ENCODE peak calls at places on chromosomes 5 and 9, in seven cellular contexts. V, E, H, R, W, Y and N are unnamed samples.

GRCh38 chr5:134136771-134137170 is 22.3 kb downstream of the TCF7 start:
- DNase-seq in V (peak; percentile 3), R (no peak), Y (no peak), E (peak; percentile 50), H (no peak), W (no peak), N (no peak)

GRCh38 chr5:65802820-65803219 is 80.8 kb downstream of the NLN start:
- DNase-seq in V (no peak), E (no peak), H (no peak), Y (no peak), W (no peak), R (no peak), N (no peak)

GRCh38 chr9:29806941-29807625 is 2233.8 kb upstream of the C9orf72 start:
- DNase-seq in E (no peak), W (no peak), Y (no peak), H (no peak), R (no peak), V (no peak), N (peak; percentile 90)

GRCh38 chr5:135977375-135977928 is 22.7 kb upstream of the LECT2 start:
- DNase-seq in Y (peak; percentile 47), H (peak; percentile 73), V (peak; percentile 34), R (no peak), E (peak; percentile 81), W (peak; percentile 77), N (peak; percentile 71)

GRCh38 chr5:90227688-90228087 is 181.9 kb downstream of the CETN3 start:
- DNase-seq in R (no peak), E (no peak), H (no peak), Y (no peak), W (no peak), V (no peak), N (no peak)

GRCh38 chr9:12702160-12702758 is 9.1 kb downstream of the TYRP1 start:
- DNase-seq in V (peak; percentile 61), R (peak; percentile 35), H (peak; percentile 56), W (peak; percentile 80), Y (peak; percentile 87), E (peak; percentile 69), N (peak; percentile 57)

GRCh38 chr9:126363847-126364671 is 37.4 kb downstream of the MVB12B start:
- DNase-seq in H (no peak), V (no peak), Y (peak; percentile 33), R (no peak), W (no peak), E (no peak), N (peak; percentile 96)

GRCh38 chr9:118578467-118578866 is 790.8 kb downstream of the BRINP1 start:
- DNase-seq in W (peak; percentile 77), Y (peak; percentile 7), V (no peak), H (no peak), E (no peak), R (no peak), N (peak; percentile 77)

GRCh38 chr5:18764161-18764560 is 1129.9 kb downstream of the TAF11L14 start:
- DNase-seq in V (no peak), R (no peak), H (no peak), W (no peak), Y (no peak), E (no peak), N (peak; percentile 65)

GRCh38 chr9:136352682-136353081 is 10.9 kb downstream of the DNLZ start:
- DNase-seq in V (no peak), H (no peak), E (no peak), W (no peak), Y (no peak), R (no peak), N (no peak)

GRCh38 chr5:136011427-136012001 is 17.3 kb upstream of the TGFBI start:
- DNase-seq in Y (peak; percentile 80), V (no peak), E (no peak), R (no peak), W (peak; percentile 86), H (peak; percentile 16), N (peak; percentile 94)

GRCh38 chr5:68419637-68420452 is 204.3 kb downstream of the PIK3R1 start:
- DNase-seq in Y (peak; percentile 66), R (peak; percentile 26), W (peak; percentile 28), V (no peak), E (no peak), H (no peak), N (no peak)

GRCh38 chr5:120512068-120512467 is 48.0 kb downstream of the PRR16 start:
- DNase-seq in E (no peak), H (no peak), W (no peak), R (no peak), Y (no peak), V (no peak), N (no peak)

GRCh38 chr5:180348316-180348715 is 4.8 kb downstream of the GFPT2 start:
- DNase-seq in H (no peak), R (no peak), E (no peak), W (no peak), Y (no peak), V (no peak), N (no peak)

GRCh38 chr5:74851684-74852353 is 14.4 kb downstream of the FAM169A start:
- DNase-seq in V (no peak), H (no peak), Y (peak; percentile 55), R (no peak), E (no peak), W (peak; percentile 61), N (peak; percentile 50)

GRCh38 chr5:64746446-64746845 is 22.0 kb downstream of the SREK1IP1 start:
- DNase-seq in R (no peak), Y (no peak), W (peak; percentile 1), V (no peak), E (no peak), H (no peak), N (peak; percentile 31)

GRCh38 chr5:145471831-145472616 is 363.1 kb downstream of the PRELID2 start:
- DNase-seq in E (no peak), W (peak; percentile 14), H (no peak), R (no peak), V (no peak), Y (no peak), N (peak; percentile 78)
- H3K4me3 ChIP-seq in E (no peak overlapping the region), W (no peak overlapping the region), H (no peak overlapping the region), R (no peak overlapping the region), V (no peak overlapping the region), Y (no peak overlapping the region), N (no peak overlapping the region)

GRCh38 chr5:155594270-155594669 is 580.7 kb downstream of the KIF4B start:
- DNase-seq in R (no peak), V (no peak), W (no peak), Y (no peak), H (no peak), E (no peak), N (no peak)
- TF ChIP-seq CTCF in R (no peak), V (no peak), W (no peak), Y (no peak), H (no peak), E (no peak), N (no peak)

DNA sequence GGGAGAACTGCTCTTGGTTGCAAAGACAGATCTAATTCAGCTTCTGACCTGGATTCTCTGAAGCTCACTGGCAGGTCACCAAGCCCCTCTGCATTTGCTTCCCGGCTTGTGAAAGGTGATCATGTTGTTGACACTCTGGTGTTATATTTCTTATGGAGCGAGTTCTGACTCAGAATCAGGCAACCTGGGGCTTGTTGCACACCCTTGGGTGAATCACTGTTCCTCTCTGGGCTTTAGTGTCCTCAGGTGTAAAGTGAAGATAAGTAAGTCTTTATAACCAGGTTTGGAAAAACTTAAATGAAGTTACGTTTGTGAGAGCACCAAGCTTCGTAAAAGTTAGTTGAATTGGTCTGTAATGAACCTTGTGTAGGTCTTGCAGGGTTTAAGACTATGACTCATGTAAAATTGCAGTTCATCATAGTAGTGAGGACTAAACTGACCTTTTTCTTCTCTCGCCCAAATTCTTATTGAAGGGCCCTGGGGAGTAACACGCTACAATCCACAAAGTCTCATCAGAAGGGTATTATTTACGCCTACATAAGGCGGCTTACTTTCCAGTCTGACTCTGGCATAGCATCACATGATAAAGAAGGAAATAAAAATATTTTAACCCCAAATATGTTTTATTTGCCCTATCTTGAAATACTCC is 218.7 kb downstream of the TMEM38B start:
- DNase-seq in R (no peak), H (peak; percentile 53), Y (no peak), E (no peak), V (no peak), W (no peak), N (peak; percentile 97)
- H3K4me3 ChIP-seq in R (no peak overlapping the region), H (no peak overlapping the region), Y (no peak overlapping the region), E (no peak overlapping the region), V (no peak overlapping the region), W (no peak overlapping the region), N (no peak overlapping the region)

DNA sequence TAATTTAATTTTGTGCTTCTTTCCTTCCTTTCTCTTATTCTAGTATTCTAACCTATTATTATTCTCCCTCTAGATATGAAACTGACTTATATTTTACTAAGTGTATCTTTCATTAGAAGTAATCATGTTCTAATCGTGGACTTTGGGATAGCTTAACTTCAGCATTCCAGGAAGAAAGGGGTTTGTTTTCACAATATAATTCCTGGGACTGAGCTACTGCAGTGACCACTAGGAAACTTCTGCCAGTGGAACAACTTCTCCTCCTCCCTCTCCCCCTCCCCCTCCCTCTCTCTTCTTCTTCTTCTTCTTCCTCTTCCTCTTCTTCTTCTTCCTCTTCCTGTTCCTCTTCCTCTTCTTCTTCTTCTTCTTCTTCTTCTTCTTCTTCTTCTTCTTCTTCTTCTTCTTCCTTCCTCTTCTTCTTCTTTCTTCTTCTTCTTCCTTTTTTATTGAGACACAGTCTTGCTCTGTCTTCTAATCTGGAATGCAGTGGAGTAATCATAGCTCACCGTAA is 127.9 kb downstream of the NNT start:
- DNase-seq in Y (peak; percentile 31), E (no peak), R (no peak), W (peak; percentile 9), V (no peak), H (no peak), N (no peak)
- TF ChIP-seq CTCF in Y (no peak), E (no peak), R (no peak), W (no peak), V (no peak), H (no peak), N (no peak)

GRCh38 chr9:20243866-20244647 is 378.2 kb downstream of the MLLT3 start:
- DNase-seq in H (no peak), V (no peak), R (no peak), W (no peak), Y (no peak), E (no peak), N (no peak)

GRCh38 chr9:20240498-20240897 is 381.8 kb downstream of the MLLT3 start:
- DNase-seq in H (no peak), V (no peak), R (no peak), W (no peak), Y (no peak), E (no peak), N (no peak)

GRCh38 chr9:20237686-20238085 is 384.6 kb downstream of the MLLT3 start:
- DNase-seq in W (no peak), E (no peak), Y (no peak), H (no peak), V (no peak), R (no peak), N (peak; percentile 60)

GRCh38 chr9:20238921-20239320 is 383.4 kb downstream of the MLLT3 start:
- DNase-seq in V (no peak), H (no peak), Y (no peak), W (no peak), E (no peak), R (no peak), N (peak; percentile 61)

GRCh38 chr9:20242767-20243166 is 379.5 kb downstream of the MLLT3 start:
- DNase-seq in E (no peak), V (no peak), H (no peak), Y (no peak), W (no peak), R (no peak), N (no peak)
- H3K4me3 ChIP-seq in E (no peak overlapping the region), V (no peak overlapping the region), H (no peak overlapping the region), Y (no peak overlapping the region), W (no peak overlapping the region), R (no peak overlapping the region), N (no peak overlapping the region)